ENCODE peak calls at places on chromosomes 6 and 20, in nine cellular contexts. X is stomach, S is K562, M is upper lobe of left lung, I is HepG2, D is sigmoid colon, H is suprapubic skin, J is GM12878, L is H1. W is an unnamed sample.

GRCh38 chr6:159252955-159253508 is 83.8 kb downstream of the FNDC1 start:
- DNase-seq in M (no peak), H (no peak), J (peak), D (no peak), I (peak), L (peak), X (no peak), S (peak), W (no peak)

GRCh38 chr20:11891827-11892521 is 25.7 kb upstream of the BTBD3 start:
- DNase-seq in S (peak), D (peak), X (peak), M (peak), L (no peak), H (no peak), J (peak), I (peak), W (peak)

GRCh38 chr6:137928286-137928685 is 61.2 kb downstream of the TNFAIP3 start:
- DNase-seq in D (no peak), I (no peak), M (peak), J (no peak), L (no peak), X (no peak), H (no peak), S (no peak), W (no peak)

GRCh38 chr6:75210885-75211739 is 5.3 kb upstream of the COL12A1 start:
- DNase-seq in M (peak), L (no peak), S (peak), D (no peak), X (peak), H (no peak), I (peak), J (no peak), W (peak)

GRCh38 chr20:50438986-50439407 is 71.2 kb upstream of the PTPN1 start:
- DNase-seq in X (no peak), L (no peak), S (no peak), I (no peak), H (no peak), M (no peak), D (no peak), J (no peak), W (no peak)

GRCh38 chr6:39088331-39088730 is 26.7 kb downstream of the SAYSD1 start:
- DNase-seq in D (no peak), I (peak), M (peak), J (no peak), L (peak), S (peak), H (no peak), X (no peak), W (no peak)

GRCh38 chr20:14449323-14449722 is 111.9 kb upstream of the FLRT3 start:
- DNase-seq in M (no peak), X (no peak), H (no peak), S (no peak), D (no peak), J (no peak), I (no peak), L (no peak), W (no peak)

GRCh38 chr6:117605169-117605826 is 3.0 kb upstream of the GOPC start:
- DNase-seq in L (no peak), H (no peak), D (no peak), S (peak), M (peak), J (peak), I (peak), X (peak), W (peak)

GRCh38 chr6:165119231-165120020 is 190.0 kb downstream of the C6orf118 start:
- DNase-seq in S (no peak), L (no peak), M (peak), X (no peak), H (no peak), J (no peak), D (no peak), I (no peak), W (no peak)

GRCh38 chr20:62494537-62494936 is 18.7 kb upstream of the GATA5 start:
- DNase-seq in D (no peak), S (no peak), L (no peak), J (no peak), M (no peak), X (no peak), H (no peak), I (no peak), W (no peak)

GRCh38 chr20:43914697-43915208 is at the start of gene TOX2:
- DNase-seq in X (no peak), M (peak), I (no peak), D (no peak), S (peak), H (no peak), L (no peak), J (no peak), W (peak)

GRCh38 chr6:128415387-128415786 is 105.0 kb downstream of the PTPRK start:
- DNase-seq in M (no peak), H (no peak), L (no peak), J (no peak), I (no peak), D (no peak), X (no peak), S (no peak), W (no peak)

GRCh38 chr6:132063738-132064137 is 112.6 kb upstream of the CCN2 start:
- DNase-seq in I (peak), X (no peak), J (no peak), L (no peak), S (no peak), D (no peak), H (no peak), M (no peak), W (no peak)

GRCh38 chr6:130622142-130622541 is 205.1 kb upstream of the SMLR1 start:
- DNase-seq in M (no peak), L (no peak), D (no peak), S (no peak), J (no peak), X (no peak), I (no peak), H (no peak), W (no peak)

GRCh38 chr6:140372064-140372463 is 997.6 kb upstream of the CITED2 start:
- DNase-seq in I (no peak), D (no peak), S (no peak), M (no peak), L (no peak), X (no peak), H (no peak), J (no peak), W (no peak)

GRCh38 chr6:147127587-147127986 is 76.6 kb upstream of the STXBP5 start:
- DNase-seq in I (no peak), L (no peak), M (no peak), J (no peak), X (no peak), H (no peak), S (no peak), D (no peak), W (no peak)

GRCh38 chr20:62027116-62027515 is 38.6 kb downstream of the TAF4 start:
- DNase-seq in S (no peak), I (no peak), J (no peak), L (no peak), M (no peak), X (no peak), D (no peak), H (no peak), W (no peak)

GRCh38 chr6:31888281-31889258 is 8.9 kb downstream of the EHMT2 start:
- DNase-seq in X (peak), M (no peak), L (no peak), D (no peak), I (no peak), H (no peak), S (peak), J (no peak), W (peak)

GRCh38 chr6:133610271-133610840 is 278.6 kb upstream of the TCF21 start:
- DNase-seq in S (no peak), D (no peak), M (no peak), H (no peak), L (no peak), I (no peak), X (no peak), J (no peak), W (no peak)

DNA sequence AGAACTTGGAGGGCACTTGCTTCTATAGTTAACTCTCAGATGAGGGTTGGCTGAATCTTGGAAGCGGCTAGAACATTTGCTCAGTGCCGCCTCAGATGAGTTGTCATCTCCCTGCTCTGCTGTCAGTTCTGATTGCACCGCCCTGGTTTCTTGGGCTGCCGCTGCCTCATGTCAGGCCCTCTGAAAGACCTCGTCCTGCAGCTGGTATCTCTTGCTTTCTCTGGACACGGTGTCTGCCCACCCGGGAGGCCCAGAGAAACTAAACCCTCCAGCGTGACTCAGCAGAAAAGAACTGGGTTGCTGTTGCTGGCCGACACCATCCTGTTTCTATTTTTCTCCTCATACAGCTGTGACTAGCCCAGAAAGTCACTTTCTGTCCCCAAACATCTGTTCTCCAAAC is 355.4 kb downstream of the CD83 start:
- DNase-seq in L (no peak), M (no peak), H (no peak), S (no peak), I (no peak), X (no peak), J (no peak), D (no peak), W (no peak)
- TF ChIP-seq EP300 in L (no peak), M (no peak), H (no peak), S (no peak), I (no peak), X (no peak), J (no peak), D (no peak), W (no peak)

DNA sequence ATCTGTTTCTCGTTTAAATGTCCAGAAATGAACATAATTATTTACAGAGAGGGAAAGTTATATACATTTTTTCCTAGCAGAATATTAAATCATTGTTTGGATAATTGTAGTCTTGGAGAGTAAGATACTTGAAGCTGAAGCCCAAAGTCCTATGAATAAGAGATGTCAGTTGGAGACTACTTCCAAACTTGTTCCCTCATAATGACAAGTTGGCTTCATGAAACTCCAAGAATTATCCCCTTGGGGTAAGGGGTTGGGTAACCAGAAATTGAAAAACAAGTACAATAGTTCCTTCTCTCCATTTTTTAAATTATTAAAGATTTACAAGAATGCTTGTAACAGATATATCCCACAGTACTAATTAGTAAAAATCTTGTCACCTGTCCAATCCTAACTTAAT is 911.2 kb upstream of the MAN1A1 start:
- DNase-seq in H (no peak), X (no peak), L (no peak), I (no peak), S (no peak), M (no peak), J (no peak), D (no peak), W (no peak)
- TF ChIP-seq POLR2A in H (no peak), X (no peak), L (no peak), I (no peak), S (no peak), M (no peak), J (no peak), D (no peak), W (no peak)

DNA sequence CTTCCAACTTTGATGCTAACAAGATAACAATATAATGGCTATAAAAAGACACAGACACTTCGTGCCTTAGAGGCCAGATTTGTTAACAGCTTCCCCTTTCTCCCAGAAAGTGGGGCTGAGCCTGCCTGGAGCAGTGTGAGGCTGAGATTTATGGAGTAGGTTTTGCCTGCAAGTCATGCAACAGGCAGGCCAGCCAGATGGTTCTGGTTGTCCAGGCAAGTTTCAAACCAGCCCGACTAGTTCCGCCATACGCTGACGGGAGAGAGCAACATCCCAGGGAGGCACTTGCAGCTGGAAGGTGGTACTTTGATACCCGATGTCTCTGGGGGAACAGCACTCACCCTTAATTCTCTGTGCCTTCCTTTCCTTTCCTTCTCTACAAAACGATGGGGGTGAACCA is 81.3 kb upstream of the NAA20 start:
- DNase-seq in X (peak), S (no peak), L (no peak), H (no peak), D (no peak), J (no peak), I (no peak), M (peak), W (peak)
- TF ChIP-seq POLR2AphosphoS5 in X (no peak), S (no peak), L (no peak), H (no peak), D (no peak), J (no peak), I (no peak), M (no peak), W (no peak)

GRCh38 chr6:14726816-14727493 is 518.9 kb upstream of the JARID2 start:
- DNase-seq in X (no peak), L (no peak), M (no peak), H (no peak), S (no peak), J (no peak), I (no peak), D (no peak), W (no peak)

GRCh38 chr6:14728396-14729024 is 517.4 kb upstream of the JARID2 start:
- DNase-seq in D (peak), I (no peak), X (no peak), M (peak), L (no peak), H (no peak), J (no peak), S (peak), W (peak)

GRCh38 chr6:14730654-14731053 is 515.2 kb upstream of the JARID2 start:
- DNase-seq in I (no peak), D (no peak), S (no peak), M (no peak), L (no peak), X (no peak), H (no peak), J (no peak), W (no peak)

GRCh38 chr6:14729186-14729871 is 516.5 kb upstream of the JARID2 start:
- DNase-seq in J (peak), L (no peak), I (no peak), D (no peak), X (no peak), H (no peak), S (no peak), M (no peak), W (no peak)

GRCh38 chr6:14727494-14728395 is 518.1 kb upstream of the JARID2 start:
- DNase-seq in J (no peak), I (no peak), X (no peak), H (no peak), L (no peak), M (peak), S (no peak), D (no peak), W (no peak)
- TF ChIP-seq EP300 in J (no peak), I (no peak), X (no peak), H (no peak), L (no peak), M (peak), S (peak), D (no peak), W (no peak)